ENCODE peak calls at places on chromosomes 16 and 17, in nine cellular contexts. W is tibial nerve, Z is EL, D is astrocyte, K is anterior cingulate cortex, P is HT1080, X is M059J, L is HFFc6, I is NCI-H1092 treated with DMSO at 0.1 percent for 48 hours. Y is an unnamed sample.

GRCh38 chr17:16915752-16916556 is 56.0 kb downstream of the TNFRSF13B start:
- DNase-seq in P (peak), K (peak), I (peak), W (no peak), Z (peak), L (peak), X (peak), D (no peak), Y (no peak)

GRCh38 chr16:55567382-55567781 is 898 bp downstream of the CAPNS2 start:
- DNase-seq in I (no peak), W (no peak), P (no peak), K (no peak), Z (peak), L (no peak), D (peak), X (no peak), Y (no peak)

GRCh38 chr17:82064433-82065192 is 991 bp downstream of the DUS1L start:
- DNase-seq in L (no peak), Z (no peak), W (no peak), K (no peak), X (no peak), P (no peak), I (no peak), D (no peak), Y (no peak)

GRCh38 chr17:32342603-32343325 is 791 bp upstream of the C17orf75 start:
- DNase-seq in I (no peak), K (no peak), D (no peak), P (no peak), Z (no peak), X (no peak), W (no peak), L (no peak), Y (no peak)

GRCh38 chr17:64004218-64004770 is 6.1 kb downstream of the PRR29 start:
- DNase-seq in I (no peak), D (no peak), Z (no peak), K (no peak), L (no peak), P (no peak), X (no peak), W (no peak), Y (no peak)

GRCh38 chr16:64580558-64580957 is 541.3 kb downstream of the CDH11 start:
- DNase-seq in I (no peak), W (no peak), P (no peak), K (no peak), X (no peak), Z (no peak), D (no peak), L (no peak), Y (no peak)

GRCh38 chr17:7825206-7825980 is 8.6 kb upstream of the KDM6B start:
- DNase-seq in K (peak), I (no peak), L (no peak), W (no peak), X (peak), P (no peak), Z (no peak), D (no peak), Y (no peak)

GRCh38 chr17:80899402-80900268 is 92.0 kb upstream of the CHMP6 start:
- DNase-seq in I (no peak), P (peak), X (no peak), L (no peak), W (no peak), D (no peak), Z (peak), K (no peak), Y (no peak)

GRCh38 chr16:6891486-6891885 is 441.2 kb upstream of the RBFOX1 start:
- DNase-seq in K (no peak), D (no peak), P (no peak), W (no peak), I (no peak), X (no peak), L (no peak), Z (no peak), Y (no peak)

GRCh38 chr16:85319984-85320440 is 207.7 kb upstream of the CIBAR2 start:
- DNase-seq in Z (no peak), X (no peak), W (no peak), P (no peak), L (no peak), D (no peak), I (no peak), K (no peak), Y (no peak)

GRCh38 chr16:3487521-3488410 is 7.5 kb downstream of the C16orf90 start:
- DNase-seq in W (no peak), X (peak), I (no peak), D (no peak), K (no peak), Z (no peak), L (no peak), P (no peak), Y (no peak)

GRCh38 chr17:10879110-10879509 is 41.2 kb upstream of the PIRT start:
- DNase-seq in W (no peak), X (no peak), L (no peak), D (no peak), I (no peak), K (peak), Z (no peak), P (no peak), Y (no peak)

GRCh38 chr16:3112058-3112880 is at the start of gene ZNF205:
- DNase-seq in I (peak), D (peak), L (peak), X (peak), W (peak), K (peak), P (peak), Z (peak), Y (no peak)

GRCh38 chr17:49364119-49364518 is 2.1 kb upstream of the ZNF652 start:
- DNase-seq in I (no peak), W (no peak), D (no peak), K (no peak), X (no peak), Z (no peak), L (no peak), P (no peak), Y (no peak)

GRCh38 chr17:72255481-72255880 is 134.7 kb downstream of the SOX9 start:
- DNase-seq in K (no peak), X (no peak), L (no peak), I (no peak), P (no peak), D (no peak), Z (no peak), W (no peak), Y (no peak)

GRCh38 chr17:74749262-74750038 is 1.0 kb downstream of the NHERF1 start:
- DNase-seq in D (no peak), X (peak), W (no peak), L (no peak), Z (peak), I (no peak), P (no peak), K (no peak), Y (no peak)

GRCh38 chr17:31509095-31509804 is 117.8 kb downstream of the RAB11FIP4 start:
- DNase-seq in K (no peak), X (no peak), D (no peak), P (no peak), W (no peak), Z (no peak), I (no peak), L (no peak), Y (no peak)

GRCh38 chr17:55420776-55421178 is 858 bp downstream of the MMD start:
- DNase-seq in L (no peak), P (no peak), X (peak), I (peak), Z (peak), K (no peak), W (peak), D (no peak), Y (no peak)

GRCh38 chr16:17426451-17426850 is 44.3 kb downstream of the XYLT1 start:
- DNase-seq in D (no peak), W (no peak), L (no peak), P (no peak), X (no peak), I (no peak), Z (no peak), K (no peak), Y (no peak)

Y was measured in esophagus squamous epithelium.